ENCODE peak calls at places on chromosomes 12 and 14, in four cellular contexts. J is lung; L is CD4-positive, alpha-beta memory T cell; S is CD8-positive, alpha-beta T cell. W is an unnamed sample.

GRCh38 chr14:99344051-99344450 is 72.1 kb upstream of the BCL11B start:
- DNase-seq in J (no peak), L (no peak), S (no peak), W (no peak)

GRCh38 chr12:113961921-113962710 is 4.0 kb downstream of the RBM19 start:
- DNase-seq in J (no peak), L (peak; percentile 58), S (no peak), W (no peak)

GRCh38 chr14:68785817-68786490 is 6.9 kb downstream of the ZFP36L1 start:
- DNase-seq in J (no peak), L (peak; percentile 85), S (no peak), W (peak; percentile 34)

GRCh38 chr12:22264380-22264779 is 70.1 kb downstream of the ST8SIA1 start:
- DNase-seq in J (no peak), L (no peak), S (no peak), W (no peak)

GRCh38 chr12:111174283-111175108 is 194.4 kb downstream of the PHETA1 start:
- DNase-seq in J (no peak), L (no peak), S (no peak), W (no peak)

GRCh38 chr14:102606296-102606695 is 13.8 kb downstream of the RCOR1 start:
- DNase-seq in J (no peak), L (no peak), S (no peak), W (no peak)

GRCh38 chr12:76346798-76347420 is 1.3 kb downstream of the BBS10 start:
- DNase-seq in J (no peak), L (no peak), S (no peak), W (no peak)

GRCh38 chr12:56677680-56678079 is 10.4 kb downstream of the PTGES3 start:
- DNase-seq in J (no peak), L (no peak), S (no peak), W (no peak)

GRCh38 chr14:36067428-36068187 is 108.9 kb downstream of the PTCSC3 start:
- DNase-seq in J (no peak), L (no peak), S (no peak), W (no peak)

GRCh38 chr14:67172520-67172919 is 16.7 kb upstream of the GARIN2 start:
- DNase-seq in J (no peak), L (no peak), S (no peak), W (no peak)

GRCh38 chr14:26401170-26401968 is 196.5 kb downstream of the NOVA1 start:
- DNase-seq in J (no peak), L (no peak), S (no peak), W (no peak)

GRCh38 chr14:55721353-55721752 is 141.3 kb downstream of the KTN1 start:
- DNase-seq in J (no peak), L (no peak), S (no peak), W (no peak)

GRCh38 chr14:92932448-92933395 is 9.8 kb downstream of the CHGA start:
- DNase-seq in J (no peak), L (no peak), S (no peak), W (no peak)

GRCh38 chr12:132197581-132198281 is 53.5 kb downstream of the NOC4L start:
- DNase-seq in J (no peak), L (no peak), S (no peak), W (no peak)

GRCh38 chr14:74213907-74214803 is 25.1 kb upstream of the VSX2 start:
- DNase-seq in J (no peak), L (no peak), S (no peak), W (no peak)

GRCh38 chr14:58327019-58327418 is 28.7 kb downstream of the ARID4A start:
- DNase-seq in J (no peak), L (no peak), S (no peak), W (no peak)

GRCh38 chr12:30448038-30448437 is 247.6 kb downstream of the IPO8 start:
- DNase-seq in J (no peak), L (no peak), S (no peak), W (no peak)

GRCh38 chr12:109735051-109735521 is 21.5 kb downstream of the FAM222A start:
- DNase-seq in J (no peak), L (no peak), S (no peak), W (no peak)

GRCh38 chr12:47967461-47968430 is 4.3 kb downstream of the TMEM106C start:
- DNase-seq in J (no peak), L (no peak), S (no peak), W (no peak)

GRCh38 chr12:100721193-100721592 is 73.4 kb upstream of the ANO4 start:
- DNase-seq in J (no peak), L (no peak), S (no peak), W (no peak)

GRCh38 chr14:90381999-90382451 is 14.8 kb upstream of the CALM1 start:
- DNase-seq in J (peak; percentile 56), L (peak; percentile 65), S (no peak), W (peak; percentile 90)

GRCh38 chr12:122094735-122095561 is 16.4 kb downstream of the MLXIP start:
- DNase-seq in J (no peak), L (peak; percentile 35), S (no peak), W (no peak)

GRCh38 chr12:22876262-22876661 is 251.3 kb downstream of the ETNK1 start:
- DNase-seq in J (no peak), L (no peak), S (no peak), W (no peak)

GRCh38 chr14:34713681-34714319 is 593 bp downstream of the CFL2 start:
- DNase-seq in J (peak; percentile 31), L (peak; percentile 42), S (no peak), W (peak; percentile 37)

GRCh38 chr14:51504626-51505025 is 147.1 kb upstream of the FRMD6 start:
- DNase-seq in J (no peak), L (no peak), S (no peak), W (no peak)

GRCh38 chr14:106268013-106268727 is 741.8 kb downstream of the TMEM121 start:
- DNase-seq in J (no peak), L (peak; percentile 71), S (peak; percentile 81), W (peak; percentile 48)

GRCh38 chr12:85016423-85016822 is 19.7 kb downstream of the TSPAN19 start:
- DNase-seq in J (no peak), L (no peak), S (no peak), W (no peak)

GRCh38 chr12:104694711-104695110 is 238.0 kb downstream of the CHST11 start:
- DNase-seq in J (no peak), L (no peak), S (no peak), W (no peak)

GRCh38 chr12:89439946-89440345 is 84.7 kb downstream of the GALNT4 start:
- DNase-seq in J (no peak), L (no peak), S (no peak), W (no peak)

GRCh38 chr12:65840793-65841670 is 16.7 kb downstream of the HMGA2 start:
- DNase-seq in J (no peak), L (no peak), S (no peak), W (no peak)

GRCh38 chr12:65836419-65837197 is 12.3 kb downstream of the HMGA2 start:
- DNase-seq in J (no peak), L (no peak), S (no peak), W (no peak)

GRCh38 chr12:65835256-65835655 is 11.0 kb downstream of the HMGA2 start:
- DNase-seq in J (no peak), L (no peak), S (no peak), W (no peak)

GRCh38 chr12:65838330-65838976 is 14.2 kb downstream of the HMGA2 start:
- DNase-seq in J (no peak), L (no peak), S (no peak), W (no peak)

DNA sequence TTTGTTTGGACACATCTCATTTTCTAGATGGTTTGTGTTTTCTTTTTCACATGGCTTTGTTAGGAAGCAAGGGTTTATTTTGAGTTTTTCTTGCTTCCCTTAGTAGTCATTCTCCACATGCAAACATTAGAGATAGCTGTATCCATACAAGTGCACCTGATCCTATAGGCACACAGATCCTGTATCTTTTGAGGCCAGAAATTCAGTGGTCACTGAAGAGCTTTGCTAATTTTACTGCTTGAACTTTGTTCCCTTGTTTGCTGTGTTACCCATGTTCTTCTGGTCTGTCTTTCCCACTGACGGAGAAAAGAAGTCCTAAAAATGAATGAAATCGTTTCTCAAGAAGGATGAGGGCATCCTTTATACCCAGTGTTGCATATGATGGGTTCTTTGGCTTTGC is 14.7 kb downstream of the HMGA2 start:
- DNase-seq in J (no peak), L (no peak), S (no peak), W (no peak)
- H3K27ac ChIP-seq in J (no peak overlapping the region), L (no peak overlapping the region), S (no peak overlapping the region), W (no peak overlapping the region)

DNA sequence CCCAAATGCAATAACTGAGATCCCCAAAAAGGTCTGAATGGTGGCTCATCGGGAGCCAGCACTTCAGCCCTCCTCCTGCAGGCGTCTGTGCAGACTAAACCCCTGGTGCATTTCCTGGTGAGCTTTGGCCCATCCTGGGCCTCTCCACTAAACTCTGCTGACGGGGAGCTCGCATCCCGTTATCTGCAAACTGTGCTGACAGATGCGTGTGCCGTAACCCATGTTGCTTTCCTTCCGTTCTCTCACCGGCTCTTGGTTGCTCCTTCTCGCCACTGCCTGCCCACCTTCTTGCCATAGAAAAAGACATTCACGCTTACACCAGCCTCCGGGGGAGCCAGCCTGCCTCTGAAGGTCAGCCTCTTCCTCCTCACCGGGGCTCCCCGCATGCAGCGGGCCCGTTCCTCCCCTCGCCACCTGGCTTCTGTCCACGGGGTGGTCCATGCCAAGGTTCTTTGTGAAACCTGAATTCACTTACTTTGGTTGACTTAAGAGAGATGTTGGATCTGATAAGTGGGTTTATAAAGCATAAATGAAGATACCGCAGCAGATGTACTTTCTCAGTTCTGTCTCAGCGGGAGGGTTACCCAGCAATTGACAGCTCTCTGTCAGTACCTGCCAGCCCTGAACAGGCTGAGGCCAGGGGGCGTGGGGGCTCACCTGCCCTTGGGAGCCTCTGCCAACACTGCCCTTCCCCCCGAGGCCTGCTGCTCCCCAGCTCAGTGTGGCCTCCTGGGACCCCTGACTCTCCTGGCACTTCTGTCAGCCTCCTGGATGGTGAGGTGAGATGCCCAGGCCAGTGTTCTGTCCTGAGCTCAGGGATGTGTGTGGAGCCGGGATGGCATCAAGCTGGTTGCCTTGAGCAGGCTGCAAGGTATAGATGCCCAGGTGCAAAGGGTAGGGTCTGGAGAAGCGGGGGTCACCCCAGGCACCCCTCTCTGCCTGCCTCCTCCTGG is 14.2 kb downstream of the ZFYVE21 start:
- DNase-seq in J (no peak), L (no peak), S (no peak), W (no peak)
- H3K36me3 ChIP-seq in J (peaks cover 60% of the 10 kb centered on the region), L (peaks cover 22% of the 10 kb centered on the region), S (peaks cover 13% of the 10 kb centered on the region), W (no peaks in the 10 kb centered on the region)

DNA sequence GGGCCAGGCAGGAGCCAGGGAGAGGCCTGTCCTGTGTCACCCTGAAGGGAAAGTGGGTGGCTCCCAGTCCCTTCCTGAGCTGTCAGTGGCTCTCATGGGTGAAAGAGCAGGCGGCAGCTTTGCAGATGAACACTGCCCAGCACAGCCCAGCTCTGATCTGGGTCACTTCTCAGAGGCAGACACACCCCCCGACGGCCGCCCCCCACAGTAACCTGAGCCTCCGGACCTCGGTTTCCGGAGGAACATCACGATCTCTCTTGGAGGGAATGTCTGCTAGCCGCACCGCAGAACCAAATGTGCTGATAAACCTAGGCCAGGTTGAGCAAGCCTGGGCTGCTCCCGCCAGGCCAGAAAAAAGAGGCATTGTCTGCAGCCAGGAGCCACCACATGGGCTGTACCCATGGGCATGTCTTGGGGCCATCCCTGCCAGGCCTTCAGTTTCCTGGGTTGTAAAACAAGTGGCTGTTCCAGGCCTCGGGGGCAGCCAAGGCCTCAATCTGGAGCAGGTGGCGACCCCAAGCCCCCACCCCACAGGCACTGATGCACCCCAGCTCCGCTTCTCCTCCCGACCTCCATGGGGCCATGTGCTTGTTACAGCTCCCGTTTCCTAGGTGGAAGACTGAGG is 57.6 kb downstream of the NCOR2 start:
- DNase-seq in J (no peak), L (peak; percentile 13), S (no peak), W (peak; percentile 55)
- H3K27ac ChIP-seq in J (peak overlapping the region; percentile 76), L (no peak overlapping the region), S (no peak overlapping the region), W (peak overlapping the region; percentile 80)

DNA sequence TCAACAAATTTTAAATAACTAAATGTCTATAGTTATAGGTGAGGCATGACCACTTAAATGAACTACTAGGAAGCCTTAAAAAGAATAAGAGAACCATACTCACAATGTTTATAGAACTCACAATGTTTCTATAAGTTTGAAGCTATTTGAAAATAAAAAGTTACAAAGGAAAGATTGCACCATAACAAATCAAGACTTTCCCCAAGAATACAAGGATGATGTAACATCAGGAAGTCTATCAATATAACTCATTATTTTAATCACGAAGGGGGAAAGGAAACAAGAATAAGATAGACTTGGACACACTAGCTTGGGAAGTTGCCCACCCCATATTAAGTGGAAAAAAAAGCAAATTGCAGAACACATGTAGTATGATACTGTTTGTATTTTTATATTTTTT is 26.9 kb downstream of the TMEM233 start:
- DNase-seq in J (no peak), L (no peak), S (no peak), W (no peak)
- H3K36me3 ChIP-seq in J (no peaks in the 10 kb centered on the region), L (no peaks in the 10 kb centered on the region), S (no peaks in the 10 kb centered on the region), W (no peaks in the 10 kb centered on the region)

W was measured in transverse colon.